ENCODE peak calls at places on chromosomes 6 and 20, in five cellular contexts. W is neuronal stem cell; P is adrenal gland; V is CD8-positive, alpha-beta T cell; A is psoas muscle. G is an unnamed sample. For H3K4me1, the result is how much of the 10 kb centered on the place peaks cover.

GRCh38 chr6:63560806-63561672 is 11.2 kb upstream of the LOC128125822 start:
- DNase-seq in W (no peak), P (peak), V (no peak), A (no peak), G (no peak)

GRCh38 chr6:79525272-79526100 is 11.7 kb downstream of the LCA5 start:
- DNase-seq in W (no peak), P (peak), V (no peak), A (peak), G (no peak)

GRCh38 chr6:71502210-71502609 is 213.6 kb downstream of the OGFRL1 start:
- DNase-seq in W (no peak), P (no peak), V (no peak), A (no peak), G (no peak)

GRCh38 chr6:132161283-132161682 is 210.1 kb upstream of the CCN2 start:
- DNase-seq in W (peak), P (no peak), V (no peak), A (no peak), G (no peak)

GRCh38 chr6:163955752-163956151 is 541.2 kb downstream of the QKI start:
- DNase-seq in W (no peak), P (no peak), V (no peak), A (no peak), G (no peak)

GRCh38 chr6:2684059-2684749 is 66.5 kb downstream of the MYLK4 start:
- DNase-seq in W (no peak), P (no peak), V (no peak), A (no peak), G (no peak)

GRCh38 chr6:125046107-125046925 is 84.1 kb downstream of the RNF217 start:
- DNase-seq in W (no peak), P (no peak), V (no peak), A (no peak), G (no peak)

GRCh38 chr20:44460795-44461141 is 14.9 kb upstream of the TTPAL start:
- DNase-seq in W (no peak), P (no peak), V (no peak), A (no peak), G (no peak)

GRCh38 chr20:32858189-32858588 is 534 bp upstream of the EFCAB8 start:
- DNase-seq in W (no peak), P (no peak), V (no peak), A (no peak), G (no peak)

GRCh38 chr6:163457637-163458561 is 43.4 kb downstream of the QKI start:
- DNase-seq in W (no peak), P (peak), V (no peak), A (no peak), G (no peak)

GRCh38 chr20:39909447-39909846 is 779.6 kb downstream of the MAFB start:
- DNase-seq in W (no peak), P (peak), V (no peak), A (peak), G (no peak)

GRCh38 chr20:13995841-13996240 is 525 bp downstream of the MACROD2 start:
- DNase-seq in W (no peak), P (peak), V (no peak), A (peak), G (no peak)

GRCh38 chr20:18443841-18444240 is 23.0 kb downstream of the DZANK1 start:
- DNase-seq in W (no peak), P (no peak), V (no peak), A (no peak), G (no peak)

GRCh38 chr20:39049684-39050554 is 87.8 kb downstream of the DHX35 start:
- DNase-seq in W (peak), P (peak), V (peak), A (peak), G (peak)

DNA sequence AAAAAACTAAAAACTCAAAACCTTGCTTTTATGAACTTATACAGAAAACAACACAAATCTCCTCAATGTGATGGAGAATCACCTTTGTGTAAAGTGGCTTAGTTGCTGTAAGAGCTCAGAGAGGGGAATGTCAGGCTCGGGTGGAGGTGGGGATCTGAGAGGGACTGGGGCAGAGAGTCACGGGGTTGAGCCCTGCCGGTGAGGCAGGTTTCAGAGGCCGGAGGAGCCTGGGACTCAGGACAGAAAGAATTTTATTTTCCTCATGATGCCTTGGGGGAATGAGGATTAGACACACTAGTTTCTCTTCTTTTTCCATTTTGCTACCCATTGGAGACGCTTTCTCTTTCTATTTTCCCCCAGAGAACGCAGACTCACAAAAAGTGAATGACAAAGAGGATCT is 252.3 kb upstream of the FOXQ1 start:
- DNase-seq in W (no peak), P (no peak), V (no peak), A (no peak), G (no peak)
- H3K4me1 ChIP-seq in W (under half), P (under half), V (under half), A (under half), G (under half)

GRCh38 chr6:42403831-42404230 is 47.9 kb downstream of the TRERF1 start:
- DNase-seq in W (no peak), P (no peak), V (no peak), A (no peak), G (no peak)
- H3K4me3 ChIP-seq in W (no peak), P (no peak), V (no peak), A (no peak), G (no peak)

GRCh38 chr6:37172991-37173572 is 3.1 kb downstream of the PIM1 start:
- DNase-seq in W (no peak), P (no peak), V (no peak), A (no peak), G (no peak)
- H3K4me1 ChIP-seq in W (under half), P (under half), V (half or more), A (under half), G (half or more)

GRCh38 chr20:36102809-36103596 is 51.5 kb upstream of the EPB41L1 start:
- DNase-seq in W (no peak), P (no peak), V (no peak), A (no peak), G (no peak)

GRCh38 chr20:36098364-36098763 is 56.2 kb upstream of the EPB41L1 start:
- DNase-seq in W (no peak), P (peak), V (no peak), A (no peak), G (no peak)

GRCh38 chr20:36102306-36102705 is 52.2 kb upstream of the EPB41L1 start:
- DNase-seq in W (no peak), P (no peak), V (no peak), A (no peak), G (no peak)

GRCh38 chr20:36099106-36099505 is 55.4 kb upstream of the EPB41L1 start:
- DNase-seq in W (no peak), P (no peak), V (no peak), A (no peak), G (no peak)

DNA sequence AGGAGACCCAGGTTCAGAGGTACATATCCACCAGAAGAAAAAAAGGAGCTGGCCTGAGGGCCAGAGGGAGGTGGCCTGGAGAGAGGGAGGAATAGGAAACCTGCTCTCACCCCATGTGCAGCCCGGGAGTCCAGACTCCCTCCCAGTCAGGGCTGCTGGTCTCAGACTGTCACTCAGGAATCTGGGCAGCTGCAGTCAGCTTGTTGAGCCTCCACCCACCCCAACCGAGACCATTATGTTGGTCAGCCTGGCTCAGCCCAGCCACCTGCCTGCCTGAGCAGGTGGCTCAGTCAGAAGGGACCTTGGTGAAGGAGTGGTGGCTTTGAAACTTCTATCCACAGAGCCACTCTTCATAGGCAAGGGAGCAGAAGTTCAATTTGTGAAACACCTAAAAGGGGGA is 53.3 kb upstream of the EPB41L1 start:
- DNase-seq in W (no peak), P (no peak), V (no peak), A (no peak), G (no peak)
- H3K4me3 ChIP-seq in W (no peak), P (no peak), V (no peak), A (no peak), G (no peak)

GRCh38 chr20:41047279-41047974 is 18.8 kb downstream of the TOP1 start:
- DNase-seq in W (no peak), P (no peak), V (no peak), A (no peak), G (no peak)
- H3K4me1 ChIP-seq in W (under half), P (half or more), V (half or more), A (half or more), G (half or more)

DNA sequence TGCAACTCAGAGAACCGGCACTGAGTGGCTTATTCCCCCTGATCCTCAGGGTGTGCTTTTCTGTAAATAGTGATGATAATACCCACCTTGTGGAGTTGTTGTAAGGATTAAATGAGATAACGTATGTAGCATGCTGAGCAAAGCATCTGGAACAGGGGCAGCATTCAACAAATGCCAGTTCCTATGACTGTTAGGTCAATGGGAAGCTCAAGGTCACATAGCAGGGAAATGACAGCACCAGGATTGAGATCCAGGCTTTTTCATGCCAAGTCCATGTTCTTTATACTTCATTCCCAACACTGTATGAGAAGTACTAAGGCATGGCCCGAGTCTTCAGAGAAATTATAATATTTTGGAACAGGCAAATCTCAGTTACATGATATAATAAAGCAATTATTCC is 5.1 kb downstream of the RCAN2 start:
- DNase-seq in W (no peak), P (no peak), V (no peak), A (no peak), G (no peak)
- H3K4me3 ChIP-seq in W (no peak), P (no peak), V (no peak), A (no peak), G (no peak)